ENCODE peak calls at places on chromosomes 13 and 19, in ten cellular contexts. E is suprapubic skin, Z is tibial nerve, P is esophagus squamous epithelium, V is upper lobe of left lung, Y is ovary, J is HCT116, L is adrenal gland, B is A549, O is IMR-90. C is an unnamed sample.

GRCh38 chr19:49809155-49809986 is 3.7 kb downstream of the FUZ start:
- DNase-seq in E (peak), Y (peak), Z (peak), O (no peak), B (peak), J (no peak), L (peak), P (no peak), V (peak), C (peak)

GRCh38 chr19:5192568-5192967 is 148.0 kb downstream of the PTPRS start:
- DNase-seq in P (no peak), O (no peak), E (no peak), J (no peak), V (no peak), B (no peak), L (no peak), Y (no peak), Z (no peak), C (no peak)

GRCh38 chr13:94209110-94209509 is 270.4 kb downstream of the DCT start:
- DNase-seq in J (no peak), O (no peak), B (no peak), V (no peak), Y (no peak), L (no peak), E (no peak), P (no peak), Z (no peak), C (no peak)

GRCh38 chr13:65856464-65856863 is 1373.7 kb downstream of the PCDH9 start:
- DNase-seq in Z (no peak), V (no peak), E (no peak), J (no peak), O (peak), Y (no peak), L (no peak), B (no peak), P (no peak), C (no peak)

GRCh38 chr19:17107546-17108452 is 32.2 kb downstream of the MYO9B start:
- DNase-seq in B (peak), L (peak), E (peak), O (peak), J (peak), Z (peak), Y (peak), V (peak), P (no peak), C (no peak)

GRCh38 chr19:49908480-49909420 is 12.1 kb upstream of the IL4I1 start:
- DNase-seq in L (no peak), V (no peak), Z (no peak), Y (no peak), E (no peak), O (no peak), P (no peak), J (no peak), B (no peak), C (no peak)

GRCh38 chr13:109704771-109705628 is 81.4 kb downstream of the IRS2 start:
- DNase-seq in B (peak), L (peak), Y (no peak), E (peak), O (no peak), J (no peak), V (peak), P (no peak), Z (peak), C (no peak)

GRCh38 chr13:42378383-42378780 is 106.4 kb downstream of the AKAP11 start:
- DNase-seq in Z (no peak), B (no peak), E (no peak), P (no peak), O (no peak), Y (no peak), L (no peak), V (no peak), J (no peak), C (no peak)

GRCh38 chr13:112641456-112641855 is 48.4 kb upstream of the ATP11A start:
- DNase-seq in L (no peak), E (no peak), Z (no peak), O (no peak), Y (no peak), B (no peak), P (no peak), J (no peak), V (no peak), C (no peak)

GRCh38 chr13:94481966-94482365 is 2.5 kb upstream of the DCT start:
- DNase-seq in L (peak), Z (no peak), Y (no peak), B (peak), V (no peak), E (no peak), J (no peak), O (peak), P (no peak), C (no peak)

GRCh38 chr13:49760555-49760954 is 31.9 kb downstream of the KPNA3 start:
- DNase-seq in Y (no peak), Z (no peak), B (no peak), E (no peak), J (no peak), O (no peak), L (no peak), P (no peak), V (no peak), C (no peak)

GRCh38 chr19:2524361-2524839 is 48.5 kb downstream of the GADD45B start:
- DNase-seq in B (no peak), Y (no peak), L (no peak), J (no peak), P (no peak), O (no peak), V (no peak), Z (no peak), E (no peak), C (no peak)

GRCh38 chr19:4749870-4750269 is 26.2 kb upstream of the DPP9 start:
- DNase-seq in L (no peak), O (no peak), Z (no peak), J (no peak), V (no peak), E (no peak), B (no peak), P (no peak), Y (no peak), C (no peak)

GRCh38 chr13:42696191-42696590 is 85.2 kb upstream of the FAM216B start:
- DNase-seq in Y (no peak), Z (no peak), L (no peak), E (no peak), V (no peak), J (no peak), P (no peak), B (no peak), O (peak), C (no peak)

GRCh38 chr19:40585677-40586422 is 9.2 kb downstream of the SHKBP1 start:
- DNase-seq in O (peak), B (peak), L (no peak), P (no peak), V (peak), Z (no peak), J (no peak), E (no peak), Y (no peak), C (no peak)

GRCh38 chr13:28412981-28413380 is 81.9 kb downstream of the FLT1 start:
- DNase-seq in V (peak), B (no peak), P (no peak), L (peak), J (no peak), E (no peak), O (no peak), Z (no peak), Y (no peak), C (no peak)

GRCh38 chr13:20525144-20525600 is 485 bp downstream of the CRYL1 start:
- DNase-seq in O (no peak), Y (peak), L (peak), J (no peak), P (no peak), B (no peak), E (peak), V (peak), Z (peak), C (peak)

GRCh38 chr19:45069056-45069455 is 7.2 kb downstream of the ZNF296 start:
- DNase-seq in V (no peak), Y (no peak), L (peak), J (no peak), B (peak), Z (no peak), P (no peak), O (no peak), E (no peak), C (no peak)

GRCh38 chr19:55600336-55601028 is 394 bp downstream of the ZNF524 start:
- DNase-seq in B (peak), L (no peak), Y (no peak), V (peak), Z (no peak), E (no peak), O (peak), P (peak), J (no peak), C (peak)

GRCh38 chr19:35309481-35310279 is 17.7 kb downstream of the MAG start:
- DNase-seq in P (no peak), V (peak), J (no peak), Y (peak), B (no peak), O (peak), E (peak), L (peak), Z (no peak), C (no peak)

GRCh38 chr19:35311901-35312665 is 16.9 kb upstream of the CD22 start:
- DNase-seq in P (no peak), E (no peak), L (no peak), J (no peak), O (no peak), B (no peak), V (no peak), Z (no peak), Y (no peak), C (no peak)

GRCh38 chr19:35307990-35308389 is 16.0 kb downstream of the MAG start:
- DNase-seq in V (no peak), P (no peak), Z (no peak), Y (peak), O (no peak), E (peak), B (no peak), L (no peak), J (no peak), C (no peak)

GRCh38 chr19:35310811-35311465 is 18.0 kb upstream of the CD22 start:
- DNase-seq in L (no peak), E (no peak), B (no peak), V (no peak), J (no peak), Z (no peak), P (no peak), O (no peak), Y (no peak), C (no peak)

DNA sequence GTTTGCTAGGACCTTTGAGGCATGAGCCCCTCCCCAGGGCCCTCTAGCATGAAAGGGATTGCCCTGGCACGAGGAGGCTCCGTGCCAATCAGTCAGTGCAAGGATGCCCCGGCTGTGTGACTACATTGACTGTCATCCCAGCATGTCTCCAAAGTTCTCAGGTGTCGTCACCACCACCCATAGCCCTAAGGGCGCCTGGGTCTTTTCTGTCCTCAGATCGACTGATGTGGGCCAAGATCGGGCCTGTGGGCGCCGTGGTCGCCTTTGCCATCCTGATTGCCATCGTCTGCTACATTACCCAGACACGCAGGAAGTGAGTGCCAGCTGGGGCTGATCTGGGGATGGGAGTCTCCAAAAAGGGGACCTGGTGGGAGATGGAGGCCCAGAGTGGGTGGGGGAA is 18.4 kb downstream of the MAG start:
- DNase-seq in J (no peak), O (no peak), E (peak), P (no peak), L (no peak), Y (no peak), V (no peak), Z (no peak), B (no peak), C (no peak)
- TF ChIP-seq POLR2A in J (no peak), O (no peak), E (no peak), P (no peak), L (no peak), Y (no peak), V (no peak), Z (no peak), B (no peak), C (no peak)

GRCh38 chr19:12806242-12807131 is at the start of gene RNASEH2A:
- DNase-seq in P (no peak), O (peak), B (peak), J (peak), Z (peak), E (peak), L (peak), Y (peak), V (peak), C (peak)
- TF ChIP-seq POLR2A in P (no peak), O (no peak), B (peak), J (peak), Z (peak), E (no peak), L (no peak), Y (no peak), V (no peak), C (peak)

GRCh38 chr13:102917019-102917418 is 71.2 kb downstream of the ERCC5 start:
- DNase-seq in E (no peak), Z (no peak), Y (no peak), P (no peak), V (no peak), L (no peak), O (no peak), J (no peak), B (no peak), C (no peak)

GRCh38 chr13:102913924-102914628 is 68.2 kb downstream of the ERCC5 start:
- DNase-seq in E (no peak), P (no peak), Z (no peak), L (peak), O (peak), J (no peak), V (no peak), B (no peak), Y (no peak), C (no peak)

GRCh38 chr13:102912599-102912998 is 66.8 kb downstream of the ERCC5 start:
- DNase-seq in V (no peak), O (no peak), B (no peak), Y (no peak), E (no peak), L (no peak), J (no peak), Z (no peak), P (no peak), C (no peak)

GRCh38 chr13:102915393-102915792 is 69.6 kb downstream of the ERCC5 start:
- DNase-seq in L (no peak), V (no peak), Y (no peak), E (no peak), J (no peak), B (no peak), O (no peak), Z (no peak), P (no peak), C (no peak)

DNA sequence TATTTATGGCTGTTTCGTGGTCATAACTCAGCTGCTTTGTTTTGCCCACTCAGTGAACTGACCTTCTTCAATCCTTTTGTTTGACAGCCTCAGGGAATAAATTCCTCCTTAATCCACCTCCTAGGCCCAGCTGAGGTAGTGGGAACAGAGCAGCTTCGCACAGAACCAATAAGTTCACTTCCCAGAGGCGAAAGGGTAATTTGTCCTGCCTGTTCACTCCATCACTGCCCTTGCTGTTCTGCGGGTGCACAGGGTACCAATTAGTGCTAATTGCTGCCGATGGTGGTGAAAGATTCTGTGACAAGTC is 68.8 kb downstream of the ERCC5 start:
- DNase-seq in P (no peak), O (no peak), J (no peak), Y (no peak), L (no peak), Z (no peak), E (no peak), B (no peak), V (no peak), C (no peak)
- TF ChIP-seq POLR2A in P (no peak), O (no peak), J (no peak), Y (no peak), L (no peak), Z (no peak), E (no peak), B (no peak), V (no peak), C (no peak)

DNA sequence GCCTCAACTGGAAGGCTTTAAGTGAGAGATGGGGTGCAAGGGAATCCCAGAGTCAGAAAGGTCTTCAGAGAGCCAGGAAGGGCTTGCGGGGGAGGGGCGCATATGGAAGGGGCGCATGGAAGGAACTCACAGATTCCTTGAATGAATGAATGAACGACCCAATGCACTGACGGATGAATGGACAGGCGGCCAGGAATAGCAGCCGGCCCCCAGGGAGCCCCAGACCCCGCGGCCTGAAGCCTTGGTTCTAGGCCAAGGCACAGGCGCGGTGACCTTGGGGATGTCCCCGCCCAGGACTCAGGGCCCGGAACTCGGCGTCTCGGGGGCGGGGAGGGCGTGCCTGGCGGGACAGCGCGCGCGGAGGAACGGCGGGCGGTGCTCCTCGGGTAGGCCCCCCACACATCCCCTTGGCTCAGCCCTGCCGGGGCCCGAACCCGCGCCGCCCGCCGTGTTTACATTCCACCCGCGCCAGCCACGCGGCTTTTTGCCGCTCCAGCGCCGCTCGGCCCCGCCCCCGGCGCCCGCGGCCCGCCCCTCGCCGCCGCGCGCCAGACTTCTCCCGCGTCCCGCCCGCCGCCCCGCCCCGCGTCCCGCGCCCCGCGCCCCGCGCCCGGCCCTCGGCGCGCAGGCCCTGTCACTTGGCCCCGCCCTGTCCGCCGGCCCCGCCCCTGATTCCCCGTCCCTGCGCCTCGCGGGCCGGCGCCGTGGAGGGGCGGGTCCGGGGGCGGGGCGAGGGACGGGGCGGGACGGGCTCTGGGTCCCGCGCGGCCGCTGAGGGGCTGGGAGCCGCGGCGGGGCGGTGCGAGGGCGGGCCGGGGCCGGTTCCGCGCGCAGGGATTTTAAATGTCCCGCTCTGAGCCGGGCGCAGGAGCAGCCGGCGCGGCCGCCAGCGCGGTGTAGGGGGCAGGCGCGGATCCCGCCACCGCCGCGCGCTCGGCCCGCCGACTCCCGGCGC is at the start of gene CCNE1:
- DNase-seq in Y (peak), E (peak), V (peak), O (peak), L (peak), P (peak), B (peak), Z (peak), J (peak), C (peak)
- TF ChIP-seq POLR2A in Y (no peak), E (no peak), V (peak), O (no peak), L (peak), P (no peak), B (peak), Z (no peak), J (peak), C (peak)

GRCh38 chr19:13619203-13619632 is 112.9 kb upstream of the CACNA1A start:
- DNase-seq in P (no peak), L (no peak), Y (no peak), E (no peak), V (no peak), B (no peak), J (no peak), O (peak), Z (no peak), C (no peak)
- TF ChIP-seq POLR2A in P (no peak), L (no peak), Y (no peak), E (no peak), V (no peak), B (no peak), J (no peak), O (no peak), Z (no peak), C (no peak)